ENCODE peak calls at places on chromosome 17, in five cellular contexts. D, H, L, R and W are unnamed samples. For H3K36me3, H3K4me1 and H3K27me3, the result is how much of the 10 kb centered on the place peaks cover.

GRCh38 chr17:78717431-78717980 is 64.6 kb downstream of the CYTH1 start:
- DNase-seq in D (peak), H (no peak), L (no peak), R (peak), W (no peak)

GRCh38 chr17:44911133-44912001 is 3.9 kb downstream of the GFAP start:
- DNase-seq in D (peak), H (peak), L (peak), R (no peak), W (peak)

GRCh38 chr17:32783602-32784001 is 93.3 kb downstream of the MYO1D start:
- DNase-seq in D (peak), H (no peak), L (no peak), R (peak), W (no peak)

GRCh38 chr17:67686246-67686645 is 31.5 kb upstream of the NOL11 start:
- DNase-seq in D (no peak), H (no peak), L (no peak), R (no peak), W (no peak)

GRCh38 chr17:56629450-56630187 is 36.1 kb downstream of the NOG start:
- DNase-seq in D (no peak), H (no peak), L (no peak), R (no peak), W (no peak)

GRCh38 chr17:28807925-28808641 is 34.5 kb downstream of the FAM222B start:
- DNase-seq in D (no peak), H (peak), L (no peak), R (peak), W (no peak)

GRCh38 chr17:74779948-74780400 is 3.8 kb upstream of the NAT9 start:
- DNase-seq in D (no peak), H (peak), L (no peak), R (no peak), W (peak)

GRCh38 chr17:15442316-15443185 is 24.9 kb downstream of the CDRT4 start:
- DNase-seq in D (no peak), H (no peak), L (no peak), R (no peak), W (no peak)

GRCh38 chr17:19762515-19762961 is 14.4 kb upstream of the ALDH3A1 start:
- DNase-seq in D (peak), H (peak), L (peak), R (peak), W (peak)

DNA sequence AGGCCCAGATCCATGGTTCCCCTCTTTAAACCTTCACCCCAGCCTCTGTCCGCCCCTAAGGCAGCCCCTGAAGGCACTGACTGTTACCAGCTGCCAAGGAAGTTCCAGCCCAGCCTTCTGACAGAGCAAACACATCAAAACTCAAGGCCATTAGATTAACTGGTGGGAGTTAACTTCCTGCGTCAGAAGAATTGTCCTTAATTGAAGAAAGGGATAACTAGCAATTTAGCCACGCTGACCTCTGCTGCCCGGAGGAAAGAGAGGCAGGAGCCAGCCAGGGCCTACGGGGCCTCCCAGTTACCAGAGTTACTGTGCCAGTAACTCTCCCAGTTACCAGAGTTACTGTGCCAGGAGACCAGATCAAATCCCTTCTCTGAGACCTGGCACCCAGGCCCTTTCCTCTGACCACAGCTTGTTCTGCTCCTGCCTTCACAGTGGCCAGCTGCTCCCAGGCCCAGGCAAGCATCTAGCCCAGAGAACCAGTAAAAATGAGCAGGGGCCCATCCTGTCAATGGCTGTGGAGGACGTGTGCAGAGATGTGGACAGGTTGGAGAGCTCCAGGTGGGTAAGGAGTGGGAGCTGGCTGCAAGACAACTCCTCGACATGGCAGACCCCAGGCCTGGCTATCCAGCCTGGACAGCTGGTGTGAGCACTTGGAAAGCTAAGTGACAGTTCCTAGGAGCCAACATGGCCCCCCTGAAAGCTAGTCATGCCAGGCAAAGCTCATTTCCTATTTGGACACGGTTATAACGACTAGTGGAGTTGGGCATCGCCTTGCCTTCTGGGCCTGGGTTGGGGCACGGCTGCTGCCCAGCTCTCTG is 2.8 kb upstream of the PITPNM3 start:
- DNase-seq in D (no peak), H (no peak), L (no peak), R (no peak), W (peak)
- H3K36me3 ChIP-seq in D (under half), H (under half), L (under half), R (under half), W (under half)

GRCh38 chr17:81921531-81921862 is 3.5 kb upstream of the SIRT7 start:
- DNase-seq in D (no peak), H (no peak), L (no peak), R (no peak), W (no peak)
- H3K4me1 ChIP-seq in D (under half), H (half or more), L (under half), R (under half), W (half or more)

GRCh38 chr17:7702776-7703175 is 2.2 kb upstream of the EFNB3 start:
- DNase-seq in D (no peak), H (no peak), L (no peak), R (no peak), W (no peak)
- H3K27me3 ChIP-seq in D (under half), H (under half), L (under half), R (under half), W (under half)

GRCh38 chr17:18314731-18315497 is at the start of the genes SMCR8 and TOP3A:
- DNase-seq in D (peak), H (peak), L (peak), R (peak), W (peak)

GRCh38 chr17:18314059-18314730 is 599 bp downstream of the TOP3A start:
- DNase-seq in D (no peak), H (no peak), L (peak), R (no peak), W (no peak)

GRCh38 chr17:18309202-18309601 is 5.6 kb downstream of the TOP3A start:
- DNase-seq in D (no peak), H (no peak), L (no peak), R (no peak), W (peak)
- H3K36me3 ChIP-seq in D (under half), H (under half), L (under half), R (under half), W (half or more)

GRCh38 chr17:82561429-82562035 is 42.0 kb downstream of the FOXK2 start:
- DNase-seq in D (no peak), H (no peak), L (no peak), R (no peak), W (no peak)

GRCh38 chr17:82560802-82561428 is 41.4 kb downstream of the FOXK2 start:
- DNase-seq in D (no peak), H (no peak), L (no peak), R (no peak), W (no peak)

GRCh38 chr17:82566129-82566995 is 46.8 kb downstream of the FOXK2 start:
- DNase-seq in D (no peak), H (no peak), L (peak), R (no peak), W (no peak)

GRCh38 chr17:82565551-82565950 is 46.0 kb downstream of the FOXK2 start:
- DNase-seq in D (no peak), H (peak), L (no peak), R (no peak), W (no peak)

GRCh38 chr17:82563318-82563717 is 43.8 kb downstream of the FOXK2 start:
- DNase-seq in D (no peak), H (no peak), L (no peak), R (no peak), W (no peak)
- H3K4me1 ChIP-seq in D (under half), H (half or more), L (under half), R (under half), W (half or more)

DNA sequence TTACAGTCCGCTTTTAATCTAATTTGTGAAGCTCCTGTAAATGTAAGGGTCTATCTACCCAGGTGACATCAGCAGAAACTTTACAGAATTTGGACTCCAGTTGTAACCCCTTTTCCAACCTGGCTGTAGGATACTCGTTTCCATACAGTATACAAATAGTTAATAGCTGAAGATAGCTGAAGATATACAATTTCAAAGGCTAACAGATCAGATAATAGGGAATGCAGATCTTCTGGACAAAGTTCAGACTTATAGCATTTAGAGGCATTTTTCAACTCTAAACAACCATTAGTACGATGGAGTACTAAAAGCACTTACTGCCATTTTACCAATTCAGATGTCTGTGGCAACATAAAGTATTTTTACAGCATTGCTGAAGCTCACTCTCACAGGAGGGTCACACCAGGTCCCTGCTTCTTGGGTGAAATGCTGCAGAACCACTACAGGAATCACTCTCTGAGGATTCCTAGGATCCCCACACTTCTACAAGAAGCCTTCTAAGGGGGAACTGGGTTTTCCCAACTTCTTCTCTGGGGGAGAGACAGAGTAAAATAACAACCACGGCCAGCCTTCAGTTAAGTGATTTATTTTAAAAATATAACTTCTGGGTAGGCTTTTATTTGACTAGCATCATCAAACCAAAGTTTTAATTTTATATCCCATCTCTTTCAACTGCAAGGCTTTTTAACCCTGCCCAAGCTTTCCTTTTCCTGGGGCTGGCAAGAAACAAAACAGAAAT is 2.9 kb downstream of the VEZF1 start:
- DNase-seq in D (no peak), H (no peak), L (no peak), R (no peak), W (no peak)
- H3K27me3 ChIP-seq in D (under half), H (under half), L (under half), R (under half), W (under half)